ENCODE peak calls at places on chromosomes 11 and 22, in seven cellular contexts. One of them, this sample, is unnamed.

GRCh38 chr11:67373916-67374570 is 645 bp upstream of the CLCF1 start:
- DNase-seq in CD4-positive, alpha-beta T cell: peak; percentile 55
- DNase-seq in GM23338: peak; percentile 86
- DNase-seq in fibroblast of the conjunctiva: peak; percentile 94
- DNase-seq in GM12865: peak; percentile 60
- DNase-seq in AG09309: peak; percentile 97
- DNase-seq in EL: peak; percentile 99
- DNase-seq in this sample: peak; percentile 91

GRCh38 chr22:23777776-23778575 is 5.3 kb downstream of the MMP11 start:
- DNase-seq in CD4-positive, alpha-beta T cell: no peak
- DNase-seq in GM23338: no peak
- DNase-seq in fibroblast of the conjunctiva: no peak
- DNase-seq in GM12865: no peak
- DNase-seq in AG09309: no peak
- DNase-seq in EL: no peak
- DNase-seq in this sample: no peak

GRCh38 chr11:117449111-117449693 is 121.5 kb downstream of the CEP164 start:
- DNase-seq in CD4-positive, alpha-beta T cell: no peak
- DNase-seq in GM23338: no peak
- DNase-seq in fibroblast of the conjunctiva: no peak
- DNase-seq in GM12865: no peak
- DNase-seq in AG09309: no peak
- DNase-seq in EL: peak; percentile 28
- DNase-seq in this sample: no peak

GRCh38 chr11:9151631-9152030 is 60.2 kb upstream of the SCUBE2 start:
- DNase-seq in CD4-positive, alpha-beta T cell: no peak
- DNase-seq in GM23338: no peak
- DNase-seq in fibroblast of the conjunctiva: no peak
- DNase-seq in GM12865: no peak
- DNase-seq in AG09309: no peak
- DNase-seq in EL: no peak
- DNase-seq in this sample: no peak

GRCh38 chr11:99968336-99968735 is 718.8 kb upstream of the ARHGAP42 start:
- DNase-seq in CD4-positive, alpha-beta T cell: no peak
- DNase-seq in GM23338: no peak
- DNase-seq in fibroblast of the conjunctiva: no peak
- DNase-seq in GM12865: no peak
- DNase-seq in AG09309: no peak
- DNase-seq in EL: no peak
- DNase-seq in this sample: no peak

GRCh38 chr22:48301421-48301820 is 1526.3 kb downstream of the BRD1 start:
- DNase-seq in CD4-positive, alpha-beta T cell: no peak
- DNase-seq in GM23338: no peak
- DNase-seq in fibroblast of the conjunctiva: no peak
- DNase-seq in GM12865: no peak
- DNase-seq in AG09309: no peak
- DNase-seq in EL: no peak
- DNase-seq in this sample: peak; percentile 33

GRCh38 chr22:46984751-46985506 is 222.5 kb downstream of the TBC1D22A start:
- DNase-seq in CD4-positive, alpha-beta T cell: no peak
- DNase-seq in GM23338: no peak
- DNase-seq in fibroblast of the conjunctiva: no peak
- DNase-seq in GM12865: no peak
- DNase-seq in AG09309: peak; percentile 24
- DNase-seq in EL: peak; percentile 82
- DNase-seq in this sample: peak; percentile 48

GRCh38 chr11:61372659-61373058 is 10.5 kb downstream of the TMEM138 start:
- DNase-seq in CD4-positive, alpha-beta T cell: no peak
- DNase-seq in GM23338: peak; percentile 11
- DNase-seq in fibroblast of the conjunctiva: no peak
- DNase-seq in GM12865: no peak
- DNase-seq in AG09309: no peak
- DNase-seq in EL: no peak
- DNase-seq in this sample: no peak

GRCh38 chr11:44727114-44727372 is 281 bp downstream of the TSPAN18 start:
- DNase-seq in CD4-positive, alpha-beta T cell: no peak
- DNase-seq in GM23338: no peak
- DNase-seq in fibroblast of the conjunctiva: no peak
- DNase-seq in GM12865: no peak
- DNase-seq in AG09309: no peak
- DNase-seq in EL: no peak
- DNase-seq in this sample: no peak

GRCh38 chr11:85423331-85423730 is 203.8 kb downstream of the DLG2 start:
- DNase-seq in CD4-positive, alpha-beta T cell: no peak
- DNase-seq in GM23338: no peak
- DNase-seq in fibroblast of the conjunctiva: no peak
- DNase-seq in GM12865: no peak
- DNase-seq in AG09309: no peak
- DNase-seq in EL: no peak
- DNase-seq in this sample: no peak

GRCh38 chr11:57761301-57762234 is at the start of gene CTNND1:
- DNase-seq in CD4-positive, alpha-beta T cell: no peak
- DNase-seq in GM23338: peak; percentile 98
- DNase-seq in fibroblast of the conjunctiva: peak; percentile 98
- DNase-seq in GM12865: peak; percentile 93
- DNase-seq in AG09309: peak; percentile 93
- DNase-seq in EL: peak; percentile 98
- DNase-seq in this sample: peak; percentile 89

GRCh38 chr11:6625832-6626420 is 6.7 kb upstream of the TPP1 start:
- DNase-seq in CD4-positive, alpha-beta T cell: no peak
- DNase-seq in GM23338: no peak
- DNase-seq in fibroblast of the conjunctiva: no peak
- DNase-seq in GM12865: no peak
- DNase-seq in AG09309: no peak
- DNase-seq in EL: no peak
- DNase-seq in this sample: no peak

GRCh38 chr11:64101461-64101860 is 64.5 kb downstream of the MACROD1 start:
- DNase-seq in CD4-positive, alpha-beta T cell: no peak
- DNase-seq in GM23338: no peak
- DNase-seq in fibroblast of the conjunctiva: no peak
- DNase-seq in GM12865: no peak
- DNase-seq in AG09309: no peak
- DNase-seq in EL: no peak
- DNase-seq in this sample: no peak

GRCh38 chr22:29744902-29745301 is 21.9 kb downstream of the ZMAT5 start:
- DNase-seq in CD4-positive, alpha-beta T cell: no peak
- DNase-seq in GM23338: no peak
- DNase-seq in fibroblast of the conjunctiva: peak; percentile 75
- DNase-seq in GM12865: no peak
- DNase-seq in AG09309: peak; percentile 49
- DNase-seq in EL: peak; percentile 47
- DNase-seq in this sample: no peak

GRCh38 chr11:5229388-5229787 is 2.5 kb upstream of the HBB start:
- DNase-seq in CD4-positive, alpha-beta T cell: no peak
- DNase-seq in GM23338: no peak
- DNase-seq in fibroblast of the conjunctiva: no peak
- DNase-seq in GM12865: peak; percentile 5
- DNase-seq in AG09309: no peak
- DNase-seq in EL: no peak
- DNase-seq in this sample: no peak

GRCh38 chr11:20293992-20294391 is 69.5 kb upstream of the HTATIP2 start:
- DNase-seq in CD4-positive, alpha-beta T cell: no peak
- DNase-seq in GM23338: no peak
- DNase-seq in fibroblast of the conjunctiva: no peak
- DNase-seq in GM12865: no peak
- DNase-seq in AG09309: no peak
- DNase-seq in EL: no peak
- DNase-seq in this sample: no peak

GRCh38 chr11:45917286-45917622 is 423 bp downstream of the PEX16 start:
- DNase-seq in CD4-positive, alpha-beta T cell: no peak
- DNase-seq in GM23338: no peak
- DNase-seq in fibroblast of the conjunctiva: no peak
- DNase-seq in GM12865: peak; percentile 36
- DNase-seq in AG09309: no peak
- DNase-seq in EL: no peak
- DNase-seq in this sample: peak; percentile 80

GRCh38 chr22:43796567-43796966 is 15.5 kb downstream of the EFCAB6 start:
- DNase-seq in CD4-positive, alpha-beta T cell: no peak
- DNase-seq in GM23338: peak; percentile 69
- DNase-seq in fibroblast of the conjunctiva: peak; percentile 20
- DNase-seq in GM12865: no peak
- DNase-seq in AG09309: peak; percentile 53
- DNase-seq in EL: peak; percentile 31
- DNase-seq in this sample: peak; percentile 43

GRCh38 chr22:50479686-50480085 is 1.7 kb upstream of the ADM2 start:
- DNase-seq in CD4-positive, alpha-beta T cell: no peak
- DNase-seq in GM23338: no peak
- DNase-seq in fibroblast of the conjunctiva: no peak
- DNase-seq in GM12865: no peak
- DNase-seq in AG09309: no peak
- DNase-seq in EL: no peak
- DNase-seq in this sample: no peak

GRCh38 chr22:32823024-32823730 is 21.7 kb downstream of the TIMP3 start:
- DNase-seq in CD4-positive, alpha-beta T cell: no peak
- DNase-seq in GM23338: peak; percentile 92
- DNase-seq in fibroblast of the conjunctiva: no peak
- DNase-seq in GM12865: peak; percentile 59
- DNase-seq in AG09309: no peak
- DNase-seq in EL: peak; percentile 38
- DNase-seq in this sample: peak; percentile 76

GRCh38 chr11:33377852-33378385 is 120.7 kb downstream of the HIPK3 start:
- DNase-seq in CD4-positive, alpha-beta T cell: no peak
- DNase-seq in GM23338: no peak
- DNase-seq in fibroblast of the conjunctiva: no peak
- DNase-seq in GM12865: no peak
- DNase-seq in AG09309: no peak
- DNase-seq in EL: peak; percentile 33
- DNase-seq in this sample: no peak

GRCh38 chr11:17432041-17432440 is 43.6 kb upstream of the KCNJ11 start:
- DNase-seq in CD4-positive, alpha-beta T cell: no peak
- DNase-seq in GM23338: no peak
- DNase-seq in fibroblast of the conjunctiva: no peak
- DNase-seq in GM12865: no peak
- DNase-seq in AG09309: no peak
- DNase-seq in EL: no peak
- DNase-seq in this sample: no peak